ENCODE peak calls at places on chromosomes 5 and 9, in seven cellular contexts. S, T, D, R, Z, K and F are unnamed samples.

GRCh38 chr5:54766748-54767147 is 218.6 kb downstream of the ESM1 start:
- DNase-seq in R (no peak), S (no peak), K (no peak), D (no peak), T (no peak), Z (no peak), F (no peak)

GRCh38 chr9:135611142-135611874 is 28.0 kb downstream of the GLT6D1 start:
- DNase-seq in T (no peak), D (no peak), S (no peak), R (peak; percentile 3), K (no peak), Z (no peak), F (no peak)

GRCh38 chr9:90251311-90251710 is 391.3 kb downstream of the DIRAS2 start:
- DNase-seq in R (no peak), Z (no peak), D (no peak), T (no peak), S (no peak), K (no peak), F (no peak)

GRCh38 chr5:2761921-2762488 is 10.5 kb upstream of the IRX2 start:
- DNase-seq in T (no peak), S (no peak), Z (no peak), R (no peak), K (no peak), D (no peak), F (no peak)

GRCh38 chr9:109922617-109923260 is 142.7 kb downstream of the PALM2AKAP2 start:
- DNase-seq in Z (peak; percentile 71), R (no peak), S (no peak), D (no peak), T (no peak), K (no peak), F (no peak)

GRCh38 chr9:127762111-127762676 is 16.3 kb downstream of the SH2D3C start:
- DNase-seq in K (no peak), Z (no peak), T (no peak), D (no peak), R (no peak), S (no peak), F (no peak)

GRCh38 chr5:138989720-138990119 is 114.6 kb upstream of the LRRTM2 start:
- DNase-seq in R (no peak), D (no peak), S (no peak), T (no peak), K (no peak), Z (no peak), F (no peak)

GRCh38 chr9:128153117-128153946 is 4.1 kb downstream of the LCN2 start:
- DNase-seq in D (no peak), S (no peak), K (no peak), Z (no peak), T (no peak), R (no peak), F (no peak)

GRCh38 chr9:113274474-113275146 is 762 bp downstream of the CDC26 start:
- DNase-seq in K (no peak), R (peak; percentile 23), S (peak; percentile 35), Z (peak; percentile 51), D (no peak), T (no peak), F (peak; percentile 24)

GRCh38 chr9:5529683-5530221 is 19.4 kb downstream of the PDCD1LG2 start:
- DNase-seq in Z (no peak), S (no peak), D (no peak), R (no peak), T (no peak), K (no peak), F (no peak)

GRCh38 chr5:78649220-78649700 is 688 bp upstream of the LHFPL2 start:
- DNase-seq in K (no peak), R (no peak), T (no peak), S (no peak), Z (no peak), D (no peak), F (no peak)

GRCh38 chr9:129414377-129415021 is 206.4 kb downstream of the C9orf50 start:
- DNase-seq in K (no peak), T (no peak), R (no peak), D (peak; percentile 25), S (no peak), Z (no peak), F (no peak)

GRCh38 chr9:71058660-71059059 is 62.8 kb downstream of the TRPM3 start:
- DNase-seq in S (no peak), T (no peak), D (no peak), Z (no peak), R (no peak), K (no peak), F (no peak)

GRCh38 chr5:156326718-156327259 is at the start of gene SGCD:
- DNase-seq in Z (no peak), K (no peak), S (no peak), T (no peak), D (no peak), R (peak; percentile 54), F (no peak)

GRCh38 chr9:114108016-114108833 is 9.1 kb upstream of the KIF12 start:
- DNase-seq in T (peak; percentile 19), Z (peak; percentile 63), S (peak; percentile 28), K (peak; percentile 38), R (peak; percentile 82), D (peak; percentile 62), F (peak; percentile 29)

GRCh38 chr5:111697881-111698757 is 58.9 kb downstream of the NREP start:
- DNase-seq in Z (no peak), S (no peak), T (no peak), R (no peak), K (no peak), D (no peak), F (no peak)

GRCh38 chr9:112751059-112751795 is 667 bp downstream of the SNX30 start:
- DNase-seq in Z (peak; percentile 24), K (peak; percentile 23), T (peak; percentile 16), D (peak; percentile 24), S (peak; percentile 7), R (peak; percentile 41), F (peak; percentile 45)

GRCh38 chr9:91905958-91906585 is 44.0 kb downstream of the ROR2 start:
- DNase-seq in K (no peak), D (peak; percentile 8), S (no peak), R (peak; percentile 38), T (peak; percentile 6), Z (no peak), F (no peak)

GRCh38 chr5:3179220-3179619 is 416.4 kb upstream of the IRX1 start:
- DNase-seq in T (no peak), D (no peak), R (no peak), Z (no peak), S (no peak), K (no peak), F (no peak)

GRCh38 chr5:157552650-157553049 is 22.9 kb downstream of the ADAM19 start:
- DNase-seq in D (no peak), Z (no peak), R (no peak), S (no peak), T (no peak), K (no peak), F (no peak)

GRCh38 chr9:136289651-136290507 is 14.0 kb downstream of the CCDC187 start:
- DNase-seq in S (no peak), K (no peak), Z (peak; percentile 8), T (no peak), D (no peak), R (no peak), F (no peak)

GRCh38 chr5:147913786-147914185 is 7.4 kb upstream of the C5orf46 start:
- DNase-seq in D (no peak), T (no peak), S (no peak), R (no peak), Z (no peak), K (no peak), F (no peak)

GRCh38 chr5:196350-196749 is 5.1 kb downstream of the LRRC14B start:
- DNase-seq in K (no peak), R (no peak), Z (no peak), S (no peak), D (no peak), T (no peak), F (no peak)

GRCh38 chr5:174326372-174326771 is 280.9 kb downstream of the NSG2 start:
- DNase-seq in S (no peak), R (no peak), D (no peak), Z (no peak), K (no peak), T (no peak), F (no peak)

GRCh38 chr5:2149196-2149541 is 266.4 kb upstream of the IRX4 start:
- DNase-seq in Z (peak; percentile 23), T (no peak), D (no peak), S (no peak), K (no peak), R (peak; percentile 42), F (peak; percentile 29)

GRCh38 chr5:154078305-154078704 is 39.5 kb downstream of the MFAP3 start:
- DNase-seq in D (no peak), K (no peak), T (no peak), R (no peak), Z (peak; percentile 63), S (no peak), F (no peak)

GRCh38 chr9:16319646-16320045 is 550.8 kb downstream of the BNC2 start:
- DNase-seq in D (no peak), R (no peak), S (no peak), T (no peak), K (no peak), Z (no peak), F (no peak)

GRCh38 chr9:126906086-126906485 is 8.5 kb upstream of the RALGPS1 start:
- DNase-seq in S (no peak), K (no peak), D (no peak), T (no peak), R (no peak), Z (no peak), F (no peak)

GRCh38 chr9:71250626-71251025 is 129.2 kb upstream of the TRPM3 start:
- DNase-seq in S (no peak), Z (no peak), T (no peak), K (no peak), R (no peak), D (no peak), F (no peak)